ENCODE peak calls at places on chromosomes 6 and 20, in six cellular contexts. K is psoas muscle, Q is mammary epithelial cell, F is HCT116, E is H1, W is pancreas. M is an unnamed sample.

GRCh38 chr20:51306081-51306480 is 236.4 kb downstream of the NFATC2 start:
- DNase-seq in Q (no peak), W (no peak), K (no peak), E (no peak), F (no peak), M (no peak)

GRCh38 chr6:99802396-99803031 is 191.5 kb downstream of the MCHR2 start:
- DNase-seq in K (no peak), Q (peak; percentile 29), E (peak; percentile 93), W (no peak), F (no peak), M (peak; percentile 35)

GRCh38 chr6:28322661-28323060 is 13.3 kb downstream of the ZSCAN31 start:
- DNase-seq in W (no peak), K (no peak), E (no peak), F (no peak), Q (no peak), M (no peak)

GRCh38 chr20:45919536-45919933 is 7.6 kb upstream of the PLTP start:
- DNase-seq in Q (no peak), F (no peak), W (peak; percentile 36), K (peak; percentile 89), E (no peak), M (no peak)

GRCh38 chr20:32544260-32544722 is 40.8 kb downstream of the NOL4L start:
- DNase-seq in W (peak; percentile 20), K (no peak), F (no peak), Q (no peak), E (no peak), M (no peak)

GRCh38 chr6:16883414-16883813 is 122.2 kb upstream of the ATXN1 start:
- DNase-seq in F (no peak), E (no peak), K (no peak), W (no peak), Q (no peak), M (no peak)

GRCh38 chr20:25136643-25137559 is 55.0 kb upstream of the VSX1 start:
- DNase-seq in K (peak; percentile 76), Q (peak; percentile 77), E (no peak), F (peak; percentile 38), W (no peak), M (no peak)

GRCh38 chr6:146775227-146775626 is 176.5 kb downstream of the ADGB start:
- DNase-seq in W (no peak), K (no peak), E (no peak), Q (no peak), F (no peak), M (no peak)

GRCh38 chr6:92588126-92588525 is 831.2 kb downstream of the EPHA7 start:
- DNase-seq in Q (no peak), E (no peak), W (no peak), F (no peak), K (no peak), M (no peak)

GRCh38 chr6:118787746-118788419 is 106.1 kb upstream of the ASF1A start:
- DNase-seq in K (no peak), W (no peak), F (no peak), Q (no peak), E (no peak), M (no peak)

GRCh38 chr6:90197854-90198496 is 98.7 kb downstream of the BACH2 start:
- DNase-seq in W (no peak), F (no peak), K (peak; percentile 64), E (no peak), Q (peak; percentile 85), M (no peak)

GRCh38 chr6:121647905-121648304 is 212.5 kb downstream of the GJA1 start:
- DNase-seq in W (no peak), F (no peak), K (no peak), Q (peak; percentile 12), E (no peak), M (no peak)

GRCh38 chr6:84093405-84094049 is 60.0 kb downstream of the MRAP2 start:
- DNase-seq in F (no peak), W (no peak), K (no peak), Q (no peak), E (no peak), M (no peak)

GRCh38 chr20:62133051-62133845 is 9.9 kb downstream of the PSMA7 start:
- DNase-seq in E (no peak), F (no peak), K (peak; percentile 64), W (no peak), Q (no peak), M (no peak)

GRCh38 chr20:62133864-62134263 is 9.3 kb downstream of the PSMA7 start:
- DNase-seq in Q (no peak), W (no peak), K (no peak), F (no peak), E (no peak), M (no peak)

GRCh38 chr20:62129731-62130531 is 7.7 kb downstream of the LSM14B start:
- DNase-seq in W (no peak), F (no peak), Q (no peak), E (no peak), K (no peak), M (no peak)

GRCh38 chr20:62132421-62132820 is 10.1 kb downstream of the LSM14B start:
- DNase-seq in Q (no peak), W (no peak), E (no peak), F (no peak), K (peak; percentile 62), M (no peak)

GRCh38 chr20:62131560-62132320 is 9.5 kb downstream of the LSM14B start:
- DNase-seq in Q (no peak), E (no peak), F (no peak), K (no peak), W (no peak), M (no peak)
- H3K36me3 ChIP-seq in Q (peaks cover 40% of the 10 kb centered on the region), E (peaks cover 51% of the 10 kb centered on the region), F (peaks cover 56% of the 10 kb centered on the region), K (peaks cover 99% of the 10 kb centered on the region), W (peaks cover 17% of the 10 kb centered on the region), M (peaks cover 25% of the 10 kb centered on the region)

DNA sequence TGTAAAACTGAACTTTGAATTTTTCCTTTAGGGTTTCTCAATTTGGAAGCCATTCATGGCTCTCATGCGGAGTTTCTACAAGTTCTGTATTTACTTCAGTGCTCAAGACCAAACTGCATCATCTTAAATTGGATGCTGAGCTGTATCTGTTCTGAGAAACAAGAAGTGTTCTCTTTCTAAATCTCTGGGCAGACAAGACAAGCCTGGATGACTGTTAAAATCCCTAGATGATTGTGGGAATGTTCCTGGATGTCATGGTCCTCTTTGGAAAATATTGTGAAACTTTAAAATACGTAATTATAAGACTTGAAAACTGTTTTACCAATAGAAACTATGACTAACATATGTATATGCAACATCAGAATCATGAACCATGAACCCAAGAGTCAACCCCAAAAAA is 6.2 kb upstream of the GCM1 start:
- DNase-seq in F (no peak), Q (no peak), E (no peak), K (no peak), W (no peak), M (no peak)
- H3K4me1 ChIP-seq in F (no peaks in the 10 kb centered on the region), Q (no peaks in the 10 kb centered on the region), E (no peaks in the 10 kb centered on the region), K (no peaks in the 10 kb centered on the region), W (no peaks in the 10 kb centered on the region), M (peaks cover 6% of the 10 kb centered on the region)

GRCh38 chr6:127969701-127970100 is 68.8 kb upstream of the THEMIS start:
- DNase-seq in E (no peak), W (no peak), K (no peak), Q (no peak), F (no peak), M (no peak)

GRCh38 chr6:127971386-127971785 is 70.5 kb upstream of the THEMIS start:
- DNase-seq in E (no peak), F (no peak), K (no peak), Q (no peak), W (no peak), M (no peak)

GRCh38 chr6:127967708-127968107 is 66.8 kb upstream of the THEMIS start:
- DNase-seq in Q (no peak), E (no peak), F (no peak), W (no peak), K (no peak), M (no peak)

GRCh38 chr6:127966616-127967015 is 65.8 kb upstream of the THEMIS start:
- DNase-seq in K (no peak), E (no peak), W (no peak), Q (no peak), F (no peak), M (no peak)

GRCh38 chr6:127968394-127968793 is 67.5 kb upstream of the THEMIS start:
- DNase-seq in K (no peak), Q (no peak), F (no peak), W (no peak), E (no peak), M (no peak)
- TF ChIP-seq CTCF in K (no peak), Q (no peak), F (no peak), W (no peak), E (no peak), M (no peak)

GRCh38 chr6:78995346-78995745 is 82.7 kb downstream of the PHIP start:
- DNase-seq in K (no peak), F (no peak), W (no peak), Q (no peak), E (no peak), M (no peak)

GRCh38 chr6:78993955-78994354 is 84.1 kb downstream of the PHIP start:
- DNase-seq in W (no peak), K (no peak), Q (no peak), E (no peak), F (no peak), M (no peak)

GRCh38 chr6:78999737-79000136 is 78.3 kb downstream of the PHIP start:
- DNase-seq in K (no peak), E (no peak), Q (no peak), W (no peak), F (no peak), M (no peak)

GRCh38 chr6:79001415-79001814 is 76.6 kb downstream of the PHIP start:
- DNase-seq in W (no peak), F (no peak), E (no peak), K (no peak), Q (no peak), M (no peak)

GRCh38 chr6:78995946-78996345 is 82.1 kb downstream of the PHIP start:
- DNase-seq in K (no peak), W (no peak), Q (peak; percentile 2), F (no peak), E (no peak), M (no peak)
- H3K36me3 ChIP-seq in K (peaks cover 100% of the 10 kb centered on the region), W (peaks cover 20% of the 10 kb centered on the region), Q (peaks cover 25% of the 10 kb centered on the region), F (peaks cover 52% of the 10 kb centered on the region), E (peaks cover 19% of the 10 kb centered on the region), M (peaks cover 2% of the 10 kb centered on the region)

DNA sequence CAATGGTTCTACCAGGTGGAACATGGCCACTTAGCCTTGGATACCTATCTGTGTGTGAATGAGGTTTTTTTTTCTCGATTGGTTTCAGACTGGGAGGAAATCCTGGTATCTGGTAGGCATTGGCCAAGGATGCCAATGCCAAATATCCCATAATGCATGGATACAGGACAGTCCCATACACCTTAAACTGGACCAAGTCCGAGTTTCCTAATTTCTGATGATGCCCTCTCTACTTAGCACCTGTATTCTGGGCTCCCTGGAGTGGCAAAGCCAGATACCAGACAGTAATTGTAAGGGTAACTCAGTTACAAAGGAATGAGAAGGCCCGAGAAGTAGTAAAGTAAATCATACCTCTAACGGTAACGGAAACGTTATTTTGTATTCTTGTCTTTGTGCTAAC is 17.9 kb downstream of the SNX5 start:
- DNase-seq in K (no peak), W (no peak), E (no peak), Q (no peak), F (no peak), M (no peak)
- H3K4me1 ChIP-seq in K (no peaks in the 10 kb centered on the region), W (no peaks in the 10 kb centered on the region), E (no peaks in the 10 kb centered on the region), Q (no peaks in the 10 kb centered on the region), F (no peaks in the 10 kb centered on the region), M (no peaks in the 10 kb centered on the region)

M was measured in Caco-2.